ENCODE peak calls at places on chromosomes 12 and 14, in four cellular contexts. Q is CD8-positive, alpha-beta T cell; A is naive thymus-derived CD4-positive, alpha-beta T cell; U is body of pancreas. Z is an unnamed sample. For H3K36me3, the result is how much of the 10 kb centered on the place peaks cover.

GRCh38 chr12:15495742-15496141 is 173.4 kb downstream of the PTPRO start:
- DNase-seq in U (no peak), A (no peak), Q (no peak), Z (no peak)

GRCh38 chr14:103770500-103770899 is 54.9 kb downstream of the ZFYVE21 start:
- DNase-seq in U (no peak), A (no peak), Q (no peak), Z (no peak)

GRCh38 chr12:101855364-101855884 is 22.0 kb upstream of the DRAM1 start:
- DNase-seq in A (no peak), U (no peak), Q (no peak), Z (no peak)

GRCh38 chr14:103738706-103739451 is 23.3 kb downstream of the ZFYVE21 start:
- DNase-seq in U (no peak), Q (no peak), A (no peak), Z (no peak)

GRCh38 chr12:78385541-78385940 is 479.0 kb upstream of the SYT1 start:
- DNase-seq in A (no peak), U (no peak), Q (no peak), Z (no peak)

GRCh38 chr12:109310247-109311125 is 1.4 kb upstream of the FOXN4 start:
- DNase-seq in U (no peak), A (no peak), Q (no peak), Z (no peak)

GRCh38 chr12:60935981-60936761 is 1324.0 kb upstream of the USP15 start:
- DNase-seq in Q (no peak), U (no peak), A (no peak), Z (no peak)

GRCh38 chr12:114681149-114681849 is 2.7 kb downstream of the TBX3 start:
- DNase-seq in U (no peak), Q (no peak), A (no peak), Z (no peak)

GRCh38 chr14:37865719-37866549 is 270.5 kb downstream of the TTC6 start:
- DNase-seq in A (no peak), U (no peak), Q (no peak), Z (no peak)

GRCh38 chr14:30982583-30982982 is 42.9 kb upstream of the AP4S1 start:
- DNase-seq in U (no peak), A (no peak), Q (no peak), Z (no peak)

GRCh38 chr12:110102255-110102654 is 21.9 kb upstream of the IFT81 start:
- DNase-seq in U (no peak), A (no peak), Q (peak), Z (no peak)

GRCh38 chr14:105760691-105761344 is 234.4 kb downstream of the TMEM121 start:
- DNase-seq in Q (no peak), U (no peak), A (no peak), Z (no peak)

GRCh38 chr14:96055753-96056508 is 16.8 kb downstream of the C14orf132 start:
- DNase-seq in U (no peak), A (no peak), Q (no peak), Z (no peak)

GRCh38 chr14:96056509-96057422 is 17.6 kb downstream of the C14orf132 start:
- DNase-seq in U (no peak), A (no peak), Q (no peak), Z (no peak)

GRCh38 chr14:96058606-96059200 is 19.5 kb downstream of the C14orf132 start:
- DNase-seq in A (no peak), Q (no peak), U (no peak), Z (no peak)

GRCh38 chr14:96059519-96060135 is 20.5 kb downstream of the C14orf132 start:
- DNase-seq in Q (no peak), U (no peak), A (no peak), Z (no peak)

DNA sequence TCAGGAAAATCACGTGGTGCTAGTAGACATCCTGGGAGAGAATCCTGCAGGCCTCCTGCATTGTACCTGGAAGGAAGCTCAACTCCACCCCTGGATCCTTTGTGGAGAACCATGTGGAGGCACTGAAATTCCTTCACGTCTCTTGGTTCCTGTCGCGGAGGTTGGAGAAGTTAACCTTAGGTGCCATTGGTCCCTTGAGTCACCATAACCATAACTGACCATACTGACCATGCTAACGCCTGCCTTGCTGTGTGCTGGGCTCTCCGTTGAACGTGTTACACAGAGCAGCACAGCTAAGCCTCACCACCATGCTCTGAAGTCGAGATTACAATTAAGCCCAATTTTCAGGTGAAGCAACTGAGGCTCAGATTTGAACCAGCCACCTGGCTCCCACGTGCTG is 18.6 kb downstream of the C14orf132 start:
- DNase-seq in A (no peak), Q (no peak), U (no peak), Z (no peak)
- H3K36me3 ChIP-seq in A (under half), Q (under half), U (under half), Z (under half)

GRCh38 chr12:62694632-62695031 is 228.0 kb downstream of the MON2 start:
- DNase-seq in U (no peak), Q (no peak), A (no peak), Z (no peak)

GRCh38 chr12:62689042-62689839 is 222.6 kb downstream of the MON2 start:
- DNase-seq in Q (no peak), A (no peak), U (no peak), Z (no peak)

GRCh38 chr12:62692884-62693283 is 226.3 kb downstream of the MON2 start:
- DNase-seq in U (no peak), Q (no peak), A (no peak), Z (no peak)

GRCh38 chr12:62693291-62694040 is 226.8 kb downstream of the MON2 start:
- DNase-seq in Q (no peak), U (no peak), A (no peak), Z (no peak)

GRCh38 chr12:62691309-62691708 is 224.7 kb downstream of the MON2 start:
- DNase-seq in U (no peak), A (no peak), Q (no peak), Z (no peak)
- H3K36me3 ChIP-seq in U (under half), A (under half), Q (under half), Z (under half)

GRCh38 chr12:93102744-93103143 is 173.6 kb upstream of the EEA1 start:
- DNase-seq in Q (no peak), U (no peak), A (no peak), Z (no peak)

GRCh38 chr12:93106910-93107309 is 177.8 kb upstream of the EEA1 start:
- DNase-seq in Q (no peak), A (no peak), U (no peak), Z (no peak)

GRCh38 chr12:93103154-93103553 is 174.1 kb upstream of the EEA1 start:
- DNase-seq in U (no peak), A (no peak), Q (no peak), Z (no peak)

GRCh38 chr12:93102289-93102688 is 173.2 kb upstream of the EEA1 start:
- DNase-seq in A (no peak), U (no peak), Q (no peak), Z (no peak)

DNA sequence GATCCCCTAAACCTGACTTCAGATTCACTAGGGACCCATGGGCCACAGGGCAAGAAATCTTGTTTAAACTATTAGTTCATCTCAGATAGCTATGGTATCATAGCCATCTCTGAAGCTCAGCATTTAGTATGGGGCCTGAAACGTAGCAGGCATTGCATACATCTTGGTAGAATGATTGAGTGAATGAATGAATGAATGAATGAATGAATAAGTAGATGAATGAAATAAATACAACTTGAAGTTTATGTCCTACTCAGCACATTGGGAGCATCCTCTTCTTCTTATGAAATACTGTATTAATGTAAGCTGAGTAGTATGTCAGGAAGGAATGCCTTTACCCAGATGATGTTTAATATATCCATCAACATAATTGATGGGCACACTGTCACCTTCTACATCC is 175.4 kb upstream of the EEA1 start:
- DNase-seq in A (no peak), U (no peak), Q (no peak), Z (no peak)
- H3K36me3 ChIP-seq in A (under half), U (under half), Q (under half), Z (under half)

GRCh38 chr12:46369095-46369473 is 3.5 kb downstream of the SLC38A2 start:
- DNase-seq in Q (no peak), A (no peak), U (no peak), Z (no peak)

GRCh38 chr12:46370792-46371717 is 1.5 kb downstream of the SLC38A2 start:
- DNase-seq in U (peak), A (peak), Q (peak), Z (peak)

GRCh38 chr12:46369474-46370379 is 2.8 kb downstream of the SLC38A2 start:
- DNase-seq in Q (no peak), U (no peak), A (no peak), Z (no peak)

GRCh38 chr12:46371718-46372130 is 849 bp downstream of the SLC38A2 start:
- DNase-seq in Q (peak), A (no peak), U (peak), Z (no peak)

DNA sequence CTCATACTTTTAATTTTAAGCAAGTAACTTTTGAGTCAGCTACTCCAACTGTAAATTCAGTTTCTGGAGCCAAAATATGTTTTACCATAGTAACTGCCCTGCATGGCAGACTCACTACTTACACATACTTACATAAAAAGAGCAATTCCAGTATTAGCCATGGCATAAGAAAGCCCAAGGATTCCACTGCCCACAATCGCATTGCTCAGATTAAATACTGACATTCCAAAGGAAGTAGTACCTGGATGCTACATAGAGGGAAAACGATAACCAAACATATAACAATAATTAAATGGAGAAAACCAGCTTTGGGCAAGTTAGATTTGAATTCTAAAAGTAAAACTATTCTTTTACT is 2.2 kb downstream of the SLC38A2 start:
- DNase-seq in Q (no peak), U (no peak), A (no peak), Z (no peak)
- H3K36me3 ChIP-seq in Q (under half), U (under half), A (under half), Z (under half)

GRCh38 chr14:21023174-21023573 is 1.7 kb downstream of the NDRG2 start:
- DNase-seq in A (no peak), U (no peak), Q (no peak), Z (no peak)
- H3K36me3 ChIP-seq in A (under half), U (under half), Q (under half), Z (under half)

Z was measured in CD4-positive, alpha-beta memory T cell.